ENCODE peak calls at places on chromosomes 1 and 21, in six cellular contexts. One of them, this sample, is unnamed.

GRCh38 chr1:39754906-39755504 is 16.1 kb downstream of the OXCT2 start:
- DNase-seq in adrenal gland: no peak
- DNase-seq in tibial nerve: no peak
- DNase-seq in H1: no peak
- DNase-seq in GM12892: no peak
- DNase-seq in stomach: no peak
- DNase-seq in this sample: no peak

GRCh38 chr1:190019717-190020116 is 457.9 kb downstream of the BRINP3 start:
- DNase-seq in adrenal gland: no peak
- DNase-seq in tibial nerve: no peak
- DNase-seq in H1: no peak
- DNase-seq in GM12892: no peak
- DNase-seq in stomach: no peak
- DNase-seq in this sample: no peak

GRCh38 chr1:2194319-2194897 is at the start of gene FAAP20:
- DNase-seq in adrenal gland: no peak
- DNase-seq in tibial nerve: no peak
- DNase-seq in H1: no peak
- DNase-seq in GM12892: peak
- DNase-seq in stomach: peak
- DNase-seq in this sample: no peak

GRCh38 chr1:48889615-48890014 is 112.9 kb upstream of the BEND5 start:
- DNase-seq in adrenal gland: no peak
- DNase-seq in tibial nerve: no peak
- DNase-seq in H1: no peak
- DNase-seq in GM12892: no peak
- DNase-seq in stomach: no peak
- DNase-seq in this sample: no peak

GRCh38 chr1:34983700-34984355 is 1.3 kb downstream of the TMEM35B start:
- DNase-seq in adrenal gland: no peak
- DNase-seq in tibial nerve: no peak
- DNase-seq in H1: no peak
- DNase-seq in GM12892: no peak
- DNase-seq in stomach: no peak
- DNase-seq in this sample: no peak

GRCh38 chr1:228807904-228808487 is 72.7 kb downstream of the RHOU start:
- DNase-seq in adrenal gland: no peak
- DNase-seq in tibial nerve: no peak
- DNase-seq in H1: no peak
- DNase-seq in GM12892: no peak
- DNase-seq in stomach: no peak
- DNase-seq in this sample: no peak

GRCh38 chr1:231383159-231383855 is 38.8 kb downstream of the EGLN1 start:
- DNase-seq in adrenal gland: no peak
- DNase-seq in tibial nerve: no peak
- DNase-seq in H1: no peak
- DNase-seq in GM12892: no peak
- DNase-seq in stomach: no peak
- DNase-seq in this sample: no peak

GRCh38 chr1:12436345-12436658 is 181.7 kb downstream of the DHRS3 start:
- DNase-seq in adrenal gland: no peak
- DNase-seq in tibial nerve: no peak
- DNase-seq in H1: no peak
- DNase-seq in GM12892: no peak
- DNase-seq in stomach: no peak
- DNase-seq in this sample: no peak

GRCh38 chr1:205578780-205579571 is 52.8 kb downstream of the ELK4 start:
- DNase-seq in adrenal gland: no peak
- DNase-seq in tibial nerve: no peak
- DNase-seq in H1: no peak
- DNase-seq in GM12892: no peak
- DNase-seq in stomach: no peak
- DNase-seq in this sample: peak

GRCh38 chr1:185132534-185132933 is 24.2 kb downstream of the TRMT1L start:
- DNase-seq in adrenal gland: no peak
- DNase-seq in tibial nerve: no peak
- DNase-seq in H1: no peak
- DNase-seq in GM12892: no peak
- DNase-seq in stomach: no peak
- DNase-seq in this sample: no peak

GRCh38 chr1:205741681-205742080 is 8.3 kb downstream of the NUCKS1 start:
- DNase-seq in adrenal gland: no peak
- DNase-seq in tibial nerve: no peak
- DNase-seq in H1: no peak
- DNase-seq in GM12892: no peak
- DNase-seq in stomach: no peak
- DNase-seq in this sample: no peak

GRCh38 chr1:154559496-154559950 is 1.1 kb upstream of the UBE2Q1 start:
- DNase-seq in adrenal gland: peak
- DNase-seq in tibial nerve: peak
- DNase-seq in H1: peak
- DNase-seq in GM12892: peak
- DNase-seq in stomach: peak
- DNase-seq in this sample: peak

GRCh38 chr1:154556422-154556821 is 2.0 kb downstream of the UBE2Q1 start:
- DNase-seq in adrenal gland: peak
- DNase-seq in tibial nerve: no peak
- DNase-seq in H1: no peak
- DNase-seq in GM12892: no peak
- DNase-seq in stomach: no peak
- DNase-seq in this sample: no peak

GRCh38 chr1:154557939-154558609 is 388 bp downstream of the UBE2Q1 start:
- DNase-seq in adrenal gland: peak
- DNase-seq in tibial nerve: no peak
- DNase-seq in H1: no peak
- DNase-seq in GM12892: no peak
- DNase-seq in stomach: peak
- DNase-seq in this sample: peak

GRCh38 chr1:154557248-154557938 is 1.1 kb downstream of the UBE2Q1 start:
- DNase-seq in adrenal gland: no peak
- DNase-seq in tibial nerve: no peak
- DNase-seq in H1: no peak
- DNase-seq in GM12892: no peak
- DNase-seq in stomach: no peak
- DNase-seq in this sample: no peak

DNA sequence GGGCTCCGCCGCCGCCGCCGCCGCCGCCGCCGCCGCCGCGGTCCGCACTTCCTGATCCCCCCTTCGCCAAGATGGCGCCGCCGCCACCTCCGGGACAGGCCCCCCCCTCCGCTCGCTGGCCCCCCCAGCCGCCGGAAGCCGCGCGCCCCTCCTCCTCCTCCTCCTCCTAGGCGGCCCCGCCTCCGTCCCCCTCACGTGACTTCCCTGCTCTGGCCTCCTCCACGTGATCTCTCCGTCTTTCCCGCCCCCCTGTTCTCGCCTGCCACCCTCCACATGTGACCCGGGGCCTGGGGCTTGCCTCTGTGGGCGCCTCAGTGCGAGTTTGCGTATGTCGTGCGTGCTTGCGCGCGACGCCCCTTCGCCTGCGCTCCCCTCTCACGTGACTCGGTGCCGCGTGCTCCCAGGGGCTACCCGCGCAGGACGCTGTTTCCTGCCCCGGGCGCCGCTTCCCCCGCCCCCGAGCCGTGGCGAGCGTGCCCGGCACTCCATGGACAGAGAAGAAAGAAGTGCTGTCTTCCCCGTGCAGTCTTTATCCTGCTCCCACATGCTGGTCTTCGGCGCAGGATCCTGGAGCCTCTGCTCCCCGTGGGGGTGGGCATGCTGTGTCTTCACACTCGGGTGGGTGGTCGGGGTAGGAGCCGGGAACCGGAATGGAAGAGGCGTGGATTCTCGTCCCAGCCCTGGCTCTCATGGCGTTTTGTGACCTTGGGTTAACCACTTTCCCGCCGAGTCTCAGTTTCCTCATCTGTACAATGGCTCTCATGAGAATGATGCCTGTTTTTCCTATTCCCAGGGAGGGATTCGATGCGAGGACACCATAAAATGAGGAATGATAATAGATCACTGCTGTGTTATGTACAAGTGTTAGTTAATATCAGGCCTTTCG is at the start of gene UBE2Q1:
- DNase-seq in adrenal gland: peak
- DNase-seq in tibial nerve: peak
- DNase-seq in H1: peak
- DNase-seq in GM12892: peak
- DNase-seq in stomach: peak
- DNase-seq in this sample: peak
- TF ChIP-seq POLR2A in adrenal gland: peak
- TF ChIP-seq POLR2A in tibial nerve: peak
- TF ChIP-seq POLR2A in H1: no peak
- TF ChIP-seq POLR2A in GM12892: peak
- TF ChIP-seq POLR2A in stomach: no peak
- TF ChIP-seq POLR2A in this sample: no peak

GRCh38 chr1:155268630-155269029 is 4.7 kb downstream of the CLK2 start:
- DNase-seq in adrenal gland: no peak
- DNase-seq in tibial nerve: no peak
- DNase-seq in H1: no peak
- DNase-seq in GM12892: no peak
- DNase-seq in stomach: no peak
- DNase-seq in this sample: no peak

GRCh38 chr1:155269381-155269780 is 3.9 kb downstream of the CLK2 start:
- DNase-seq in adrenal gland: no peak
- DNase-seq in tibial nerve: no peak
- DNase-seq in H1: no peak
- DNase-seq in GM12892: no peak
- DNase-seq in stomach: no peak
- DNase-seq in this sample: no peak

GRCh38 chr1:155273134-155273982 is at the start of gene CLK2:
- DNase-seq in adrenal gland: peak
- DNase-seq in tibial nerve: peak
- DNase-seq in H1: peak
- DNase-seq in GM12892: peak
- DNase-seq in stomach: peak
- DNase-seq in this sample: peak

GRCh38 chr1:155277070-155277895 is at the start of gene HCN3:
- DNase-seq in adrenal gland: peak
- DNase-seq in tibial nerve: peak
- DNase-seq in H1: peak
- DNase-seq in GM12892: peak
- DNase-seq in stomach: peak
- DNase-seq in this sample: peak

DNA sequence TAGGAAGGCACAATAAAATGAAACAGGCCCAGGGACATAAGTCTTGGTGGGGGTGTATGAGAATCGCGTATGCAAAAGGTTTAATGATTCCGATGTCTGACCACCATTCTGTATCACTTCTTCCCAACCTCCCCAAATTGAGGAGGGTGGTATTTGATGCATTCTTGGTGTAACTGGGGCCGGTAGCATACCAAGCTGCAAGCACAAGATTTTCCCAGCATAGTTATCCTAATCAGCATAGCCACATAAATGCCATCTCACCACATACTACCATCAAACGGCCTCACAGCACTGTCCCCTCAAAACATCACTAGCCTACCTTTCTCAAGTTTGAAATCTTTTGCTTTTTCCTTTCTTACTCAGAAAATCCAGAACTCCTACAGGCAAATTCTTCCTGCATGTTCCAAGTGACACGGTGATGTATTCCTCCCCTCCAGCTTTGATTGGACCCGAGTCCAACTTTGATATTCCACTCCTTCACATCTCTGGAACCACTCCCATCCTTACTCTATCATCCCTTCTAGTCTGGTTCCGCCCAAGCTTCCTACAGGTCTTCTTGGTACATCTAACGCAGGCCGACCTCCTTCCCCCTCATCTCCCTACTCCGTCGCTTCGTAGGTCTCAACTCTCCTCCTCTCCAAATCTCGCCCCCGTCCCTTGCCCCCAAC is 704 bp downstream of the CLK2 start:
- DNase-seq in adrenal gland: no peak
- DNase-seq in tibial nerve: no peak
- DNase-seq in H1: no peak
- DNase-seq in GM12892: no peak
- DNase-seq in stomach: no peak
- DNase-seq in this sample: no peak
- TF ChIP-seq POLR2A in adrenal gland: no peak
- TF ChIP-seq POLR2A in tibial nerve: no peak
- TF ChIP-seq POLR2A in H1: peak
- TF ChIP-seq POLR2A in GM12892: no peak
- TF ChIP-seq POLR2A in stomach: no peak
- TF ChIP-seq POLR2A in this sample: no peak

GRCh38 chr21:45429221-45430164 is 24.5 kb downstream of the COL18A1 start:
- DNase-seq in adrenal gland: no peak
- DNase-seq in tibial nerve: no peak
- DNase-seq in H1: no peak
- DNase-seq in GM12892: no peak
- DNase-seq in stomach: no peak
- DNase-seq in this sample: no peak

GRCh38 chr21:45432575-45433255 is 27.8 kb downstream of the COL18A1 start:
- DNase-seq in adrenal gland: peak
- DNase-seq in tibial nerve: no peak
- DNase-seq in H1: no peak
- DNase-seq in GM12892: no peak
- DNase-seq in stomach: no peak
- DNase-seq in this sample: no peak

GRCh38 chr21:45431781-45432572 is 27.0 kb downstream of the COL18A1 start:
- DNase-seq in adrenal gland: no peak
- DNase-seq in tibial nerve: no peak
- DNase-seq in H1: no peak
- DNase-seq in GM12892: no peak
- DNase-seq in stomach: no peak
- DNase-seq in this sample: no peak

GRCh38 chr21:45428534-45428933 is 23.6 kb downstream of the COL18A1 start:
- DNase-seq in adrenal gland: no peak
- DNase-seq in tibial nerve: no peak
- DNase-seq in H1: no peak
- DNase-seq in GM12892: no peak
- DNase-seq in stomach: no peak
- DNase-seq in this sample: no peak

GRCh38 chr21:45430521-45431501 is 25.8 kb downstream of the COL18A1 start:
- DNase-seq in adrenal gland: no peak
- DNase-seq in tibial nerve: no peak
- DNase-seq in H1: peak
- DNase-seq in GM12892: no peak
- DNase-seq in stomach: no peak
- DNase-seq in this sample: no peak
- TF ChIP-seq POLR2A in adrenal gland: no peak
- TF ChIP-seq POLR2A in tibial nerve: no peak
- TF ChIP-seq POLR2A in H1: no peak
- TF ChIP-seq POLR2A in GM12892: no peak
- TF ChIP-seq POLR2A in stomach: no peak
- TF ChIP-seq POLR2A in this sample: no peak

GRCh38 chr21:36321325-36322082 is 1.5 kb downstream of the MORC3 start:
- DNase-seq in adrenal gland: no peak
- DNase-seq in tibial nerve: no peak
- DNase-seq in H1: no peak
- DNase-seq in GM12892: no peak
- DNase-seq in stomach: peak
- DNase-seq in this sample: no peak

GRCh38 chr21:36323032-36323431 is 3.0 kb downstream of the MORC3 start:
- DNase-seq in adrenal gland: no peak
- DNase-seq in tibial nerve: no peak
- DNase-seq in H1: no peak
- DNase-seq in GM12892: no peak
- DNase-seq in stomach: no peak
- DNase-seq in this sample: no peak

GRCh38 chr21:36319767-36320420 is at the start of gene MORC3:
- DNase-seq in adrenal gland: peak
- DNase-seq in tibial nerve: peak
- DNase-seq in H1: peak
- DNase-seq in GM12892: peak
- DNase-seq in stomach: peak
- DNase-seq in this sample: peak

GRCh38 chr21:36322083-36322424 is 2.1 kb downstream of the MORC3 start:
- DNase-seq in adrenal gland: no peak
- DNase-seq in tibial nerve: no peak
- DNase-seq in H1: no peak
- DNase-seq in GM12892: no peak
- DNase-seq in stomach: no peak
- DNase-seq in this sample: no peak

GRCh38 chr21:36320421-36321324 is 676 bp downstream of the MORC3 start:
- DNase-seq in adrenal gland: peak
- DNase-seq in tibial nerve: peak
- DNase-seq in H1: no peak
- DNase-seq in GM12892: peak
- DNase-seq in stomach: peak
- DNase-seq in this sample: peak
- TF ChIP-seq POLR2A in adrenal gland: peak
- TF ChIP-seq POLR2A in tibial nerve: no peak
- TF ChIP-seq POLR2A in H1: peak
- TF ChIP-seq POLR2A in GM12892: peak
- TF ChIP-seq POLR2A in stomach: no peak
- TF ChIP-seq POLR2A in this sample: no peak